ENCODE peak calls at places on chromosomes 1 and 21, in four cellular contexts. C, E, P and U are unnamed samples.

GRCh38 chr1:197910120-197911110 is 6.8 kb upstream of the LHX9 start:
- DNase-seq in C (no peak), E (no peak), P (no peak), U (no peak)

GRCh38 chr1:13930151-13930550 is 230.2 kb downstream of the PRDM2 start:
- DNase-seq in C (no peak), E (no peak), P (no peak), U (no peak)

GRCh38 chr1:173332026-173332425 is 124.9 kb upstream of the TNFSF4 start:
- DNase-seq in C (no peak), E (no peak), P (no peak), U (no peak)

GRCh38 chr1:31759266-31760023 is 4.7 kb downstream of the ADGRB2 start:
- DNase-seq in C (no peak), E (no peak), P (no peak), U (no peak)

GRCh38 chr1:162530318-162530984 is 31.1 kb upstream of the UAP1 start:
- DNase-seq in C (peak; percentile 71), E (no peak), P (no peak), U (peak; percentile 9)

GRCh38 chr1:153361129-153362109 is 3.8 kb downstream of the S100A9 start:
- DNase-seq in C (no peak), E (no peak), P (no peak), U (no peak)

GRCh38 chr1:28297826-28298225 is 31.0 kb upstream of the MED18 start:
- DNase-seq in C (no peak), E (no peak), P (no peak), U (peak; percentile 38)

GRCh38 chr1:72282271-72282656 is at the start of gene NEGR1:
- DNase-seq in C (no peak), E (no peak), P (peak; percentile 24), U (no peak)

GRCh38 chr21:34737115-34737514 is 68.3 kb downstream of the CLIC6 start:
- DNase-seq in C (no peak), E (no peak), P (no peak), U (no peak)

GRCh38 chr1:153778051-153778823 is 3.0 kb downstream of the SLC27A3 start:
- DNase-seq in C (no peak), E (no peak), P (no peak), U (no peak)

GRCh38 chr1:24195146-24195545 is 8.1 kb upstream of the IFNLR1 start:
- DNase-seq in C (no peak), E (no peak), P (no peak), U (no peak)

GRCh38 chr1:167230437-167230836 is 9.8 kb downstream of the POU2F1 start:
- DNase-seq in C (no peak), E (no peak), P (no peak), U (no peak)

GRCh38 chr1:175450219-175450618 is 257.6 kb upstream of the KIAA0040 start:
- DNase-seq in C (no peak), E (no peak), P (no peak), U (no peak)

GRCh38 chr1:18385239-18385790 is 95.4 kb upstream of the KLHDC7A start:
- DNase-seq in C (no peak), E (no peak), P (no peak), U (no peak)

GRCh38 chr1:110291241-110292030 is 47.7 kb upstream of the RBM15 start:
- DNase-seq in C (no peak), E (no peak), P (no peak), U (no peak)

GRCh38 chr1:41918450-41919043 is at the start of gene HIVEP3:
- DNase-seq in C (no peak), E (no peak), P (peak; percentile 23), U (no peak)

GRCh38 chr1:2124446-2125198 is 70.0 kb downstream of the FAAP20 start:
- DNase-seq in C (no peak), E (no peak), P (no peak), U (no peak)

GRCh38 chr1:160657477-160657820 is 10.6 kb upstream of the SLAMF1 start:
- DNase-seq in C (no peak), E (no peak), P (no peak), U (no peak)

GRCh38 chr1:86990826-86991225 is 76.4 kb downstream of the HS2ST1 start:
- DNase-seq in C (no peak), E (no peak), P (no peak), U (no peak)

GRCh38 chr1:154999651-155000474 is 2.7 kb upstream of the ZBTB7B start:
- DNase-seq in C (peak; percentile 34), E (no peak), P (peak; percentile 52), U (no peak)

GRCh38 chr1:154698320-154699096 is 90.5 kb upstream of the ADAR start:
- DNase-seq in C (no peak), E (no peak), P (peak; percentile 14), U (no peak)

GRCh38 chr1:3993606-3994375 is 93.7 kb upstream of the C1orf174 start:
- DNase-seq in C (no peak), E (no peak), P (no peak), U (no peak)

GRCh38 chr1:192802406-192802805 is 6.4 kb upstream of the RGS2 start:
- DNase-seq in C (no peak), E (no peak), P (no peak), U (no peak)

GRCh38 chr1:162168935-162169545 is 99.5 kb downstream of the NOS1AP start:
- DNase-seq in C (no peak), E (no peak), P (no peak), U (no peak)

GRCh38 chr1:40450491-40451237 is 388 bp downstream of the ZFP69B start:
- DNase-seq in C (no peak), E (no peak), P (peak; percentile 22), U (peak; percentile 26)

GRCh38 chr1:43934279-43934985 is 831 bp downstream of the ARTN start:
- DNase-seq in C (peak; percentile 42), E (no peak), P (peak; percentile 79), U (peak; percentile 71)